ENCODE peak calls at places on chromosomes 7 and 10, in four cellular contexts. T, U, D and F are unnamed samples.

GRCh38 chr10:95850791-95851190 is 57.0 kb upstream of the CC2D2B start:
- DNase-seq in D (no peak), T (no peak), U (no peak), F (no peak)

GRCh38 chr7:116368960-116369359 is 130.6 kb upstream of the CAV2 start:
- DNase-seq in D (no peak), U (no peak), T (no peak), F (no peak)

GRCh38 chr7:151876899-151877777 is at the start of gene PRKAG2:
- DNase-seq in D (no peak), U (peak), T (no peak), F (no peak)

GRCh38 chr10:111921821-111922220 is 261.7 kb downstream of the GPAM start:
- DNase-seq in D (no peak), U (no peak), T (no peak), F (no peak)

GRCh38 chr7:11716185-11716584 is 115.8 kb downstream of the THSD7A start:
- DNase-seq in D (no peak), T (no peak), U (no peak), F (peak)

GRCh38 chr10:67259319-67259929 is 333.6 kb downstream of the LRRTM3 start:
- DNase-seq in D (no peak), U (no peak), T (no peak), F (no peak)

GRCh38 chr10:124615259-124615658 is 128.9 kb downstream of the FAM53B start:
- DNase-seq in U (no peak), T (no peak), D (no peak), F (no peak)

GRCh38 chr7:141975806-141976523 is 2.4 kb upstream of the TAS2R38 start:
- DNase-seq in D (peak), T (peak), U (peak), F (peak)

GRCh38 chr10:5645944-5646617 is 20.3 kb downstream of the ASB13 start:
- DNase-seq in D (no peak), T (no peak), U (no peak), F (no peak)

GRCh38 chr10:126337241-126337640 is 51.0 kb downstream of the ADAM12 start:
- DNase-seq in D (no peak), U (no peak), T (no peak), F (no peak)

GRCh38 chr7:143846692-143847091 is 55.3 kb downstream of the TCAF1 start:
- DNase-seq in U (no peak), D (no peak), T (no peak), F (no peak)

GRCh38 chr7:11760372-11760771 is 71.6 kb downstream of the THSD7A start:
- DNase-seq in U (no peak), T (no peak), D (no peak), F (no peak)

GRCh38 chr7:119256446-119257131 is 1016.4 kb upstream of the KCND2 start:
- DNase-seq in T (no peak), D (no peak), U (no peak), F (no peak)

GRCh38 chr7:116342125-116342524 is 131.8 kb downstream of the TES start:
- DNase-seq in D (no peak), T (no peak), U (no peak), F (no peak)

GRCh38 chr10:71124921-71125748 is 87.2 kb upstream of the UNC5B start:
- DNase-seq in T (no peak), D (no peak), U (no peak), F (no peak)

GRCh38 chr7:130141161-130141857 is 63.9 kb downstream of the TMEM209 start:
- DNase-seq in D (peak), U (peak), T (no peak), F (no peak)

GRCh38 chr7:154682003-154682402 is 320.9 kb downstream of the PAXIP1 start:
- DNase-seq in D (no peak), U (no peak), T (no peak), F (no peak)

GRCh38 chr10:109956454-109957091 is 33.3 kb upstream of the XPNPEP1 start:
- DNase-seq in D (no peak), T (peak), U (peak), F (peak)

GRCh38 chr7:22452142-22452763 is 47.7 kb downstream of the STEAP1B start:
- DNase-seq in U (peak), D (peak), T (peak), F (peak)

GRCh38 chr10:30862486-30862885 is 169.2 kb downstream of the ZNF438 start:
- DNase-seq in T (no peak), U (no peak), D (no peak), F (no peak)

GRCh38 chr7:142248-142955 is 50.0 kb upstream of the FAM20C start:
- DNase-seq in D (no peak), U (no peak), T (peak), F (no peak)
- TF ChIP-seq POLR2A in D (no peak), U (no peak), T (no peak), F (no peak)

GRCh38 chr7:83426325-83426724 is 222.6 kb downstream of the SEMA3E start:
- DNase-seq in D (no peak), T (no peak), U (no peak), F (no peak)
- TF ChIP-seq SRF in D (no peak), T (no peak), U (no peak), F (no peak)

DNA sequence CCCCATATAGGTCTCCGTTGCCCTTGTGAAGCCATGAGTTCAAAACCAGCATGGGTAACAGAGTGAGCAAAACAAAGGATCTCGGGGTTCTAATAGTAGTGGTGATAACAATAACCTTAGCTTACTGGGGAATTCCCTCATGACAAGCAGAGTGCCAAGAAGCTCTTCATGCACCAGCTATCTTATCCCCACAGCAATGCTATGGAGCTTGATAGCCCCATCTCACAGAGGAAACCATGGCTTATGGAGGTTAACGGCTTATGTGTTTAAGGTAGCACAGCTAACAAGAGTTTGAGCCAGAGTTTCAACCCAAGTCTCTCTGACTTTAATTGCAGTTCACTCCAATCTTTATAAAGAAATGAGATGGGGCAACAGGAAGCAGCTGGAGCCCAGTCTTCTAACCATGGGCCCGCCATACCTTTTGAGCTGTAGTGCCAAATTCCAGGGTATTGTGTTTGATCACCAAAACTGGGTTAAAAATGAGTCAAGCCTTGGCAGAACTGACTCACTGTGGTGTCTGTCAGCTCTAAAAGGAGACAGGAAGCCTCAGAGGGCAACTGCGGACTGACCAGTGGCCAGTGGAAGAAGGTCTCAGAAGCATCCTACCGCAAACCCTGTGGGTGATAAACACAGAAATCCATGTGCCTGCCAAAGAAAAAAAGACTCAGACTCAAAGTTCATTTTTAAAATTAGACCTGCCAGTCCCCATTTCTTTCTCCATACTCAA is 16.5 kb upstream of the PLAU start:
- DNase-seq in U (no peak), T (no peak), D (no peak), F (no peak)
- TF ChIP-seq FOSL1 in U (peak), T (no peak), D (no peak), F (no peak)

GRCh38 chr7:134778941-134779740 is at the start of gene CALD1:
- DNase-seq in U (no peak), D (peak), T (peak), F (peak)
- TF ChIP-seq POLR2A in U (no peak), D (peak), T (no peak), F (no peak)

GRCh38 chr10:34079702-34080484 is 735.2 kb downstream of the PARD3 start:
- DNase-seq in T (no peak), D (no peak), U (no peak), F (no peak)

GRCh38 chr10:34081347-34081743 is 733.8 kb downstream of the PARD3 start:
- DNase-seq in T (no peak), D (no peak), U (no peak), F (no peak)

GRCh38 chr10:34078798-34079470 is 736.2 kb downstream of the PARD3 start:
- DNase-seq in D (no peak), U (no peak), T (no peak), F (no peak)

GRCh38 chr10:34081948-34082347 is 733.1 kb downstream of the PARD3 start:
- DNase-seq in U (no peak), T (peak), D (no peak), F (no peak)

DNA sequence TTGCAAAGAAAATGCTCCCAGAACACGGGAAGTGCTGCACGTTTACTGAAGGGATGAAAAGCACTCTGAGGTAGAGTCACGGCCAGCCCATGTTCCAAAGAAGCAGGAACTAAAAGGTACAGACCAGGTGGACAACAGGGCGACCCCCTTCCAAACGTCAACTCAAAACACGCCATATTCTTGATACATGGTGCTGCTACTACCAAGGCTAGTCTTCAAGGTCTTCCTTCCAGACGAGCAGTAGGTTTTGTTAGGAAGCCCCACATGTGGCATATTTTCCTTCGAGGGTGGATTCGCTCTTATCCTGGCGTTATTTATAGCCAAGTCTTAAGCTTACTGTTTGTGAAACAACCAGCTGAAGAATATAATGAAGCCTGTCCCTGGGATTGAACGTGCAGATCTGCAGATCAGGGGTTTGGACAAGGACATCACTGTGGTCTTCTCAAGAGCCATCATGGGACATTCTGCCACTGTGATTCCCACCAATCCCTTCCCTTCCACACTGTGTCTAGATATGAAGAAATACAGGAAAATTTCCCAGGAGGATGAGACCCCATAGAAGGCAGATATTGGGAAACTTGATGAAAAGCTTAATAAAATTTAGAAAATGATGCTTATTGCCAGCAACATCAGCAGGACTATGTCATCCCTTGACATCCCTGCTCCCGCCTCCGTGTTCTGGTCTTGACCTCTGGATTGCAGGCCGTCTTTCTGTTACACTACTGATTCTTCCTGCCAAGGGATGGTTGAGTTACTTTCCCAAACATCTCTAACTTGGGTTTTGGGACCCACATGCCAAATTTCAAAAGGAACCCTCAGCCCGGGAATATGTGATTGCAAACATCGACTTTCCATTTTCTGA is 734.4 kb downstream of the PARD3 start:
- DNase-seq in T (no peak), D (no peak), U (no peak), F (no peak)
- TF ChIP-seq SRF in T (no peak), D (no peak), U (no peak), F (no peak)

DNA sequence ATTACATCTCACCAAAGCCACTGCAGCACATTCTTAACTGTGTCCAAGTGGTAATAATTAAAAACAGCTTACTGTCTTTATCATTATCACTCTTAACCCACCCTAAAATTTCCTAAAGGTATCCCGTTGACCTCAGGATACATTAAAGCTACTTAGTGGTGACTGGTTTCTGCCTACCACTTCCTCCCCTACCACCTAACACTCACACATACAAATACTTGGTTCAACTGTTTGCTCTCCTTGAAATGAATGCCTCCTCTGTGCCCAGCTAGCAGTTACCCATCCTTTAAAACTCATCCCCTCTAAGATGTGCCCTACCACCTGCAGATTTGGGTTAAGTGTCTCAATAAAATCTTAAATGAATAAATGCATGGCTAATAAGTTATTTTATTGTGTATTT is 7.1 kb downstream of the PCGF5 start:
- DNase-seq in D (no peak), U (no peak), T (no peak), F (no peak)
- TF ChIP-seq FOSL1 in D (no peak), U (no peak), T (no peak), F (no peak)

GRCh38 chr10:50968386-50969091 is 83.1 kb upstream of the A1CF start:
- DNase-seq in T (no peak), U (no peak), D (no peak), F (no peak)
- TF ChIP-seq POLR2A in T (no peak), U (no peak), D (no peak), F (no peak)

GRCh38 chr10:92830478-92831389 is 17.6 kb upstream of the EXOC6 start:
- DNase-seq in U (peak), T (no peak), D (peak), F (no peak)
- TF ChIP-seq SRF in U (no peak), T (no peak), D (no peak), F (no peak)